ENCODE peak calls at places on chromosomes 11 and 22, in five cellular contexts. Y is SK-N-SH, A is GM23248, J is neural progenitor cell, F is HCT116. T is an unnamed sample.

GRCh38 chr11:106724293-106724892 is 293.9 kb downstream of the GUCY1A2 start:
- DNase-seq in J (no peak), F (no peak), A (peak; percentile 36), Y (no peak), T (no peak)

GRCh38 chr11:44754876-44755552 is 28.3 kb downstream of the TSPAN18 start:
- DNase-seq in Y (peak; percentile 68), F (no peak), J (no peak), A (no peak), T (no peak)

GRCh38 chr22:42160251-42160650 is 29.6 kb upstream of the CYP2D6 start:
- DNase-seq in Y (no peak), F (no peak), J (no peak), A (no peak), T (no peak)

GRCh38 chr11:33634291-33634834 is 66.3 kb downstream of the C11orf91 start:
- DNase-seq in J (no peak), F (peak; percentile 73), A (peak; percentile 88), Y (no peak), T (peak; percentile 88)

GRCh38 chr11:1919428-1920127 is at the start of gene TNNT3:
- DNase-seq in A (peak; percentile 16), F (no peak), Y (peak; percentile 38), J (peak; percentile 22), T (no peak)

GRCh38 chr11:14773755-14774154 is 118.3 kb downstream of the CYP2R1 start:
- DNase-seq in J (peak; percentile 36), A (peak; percentile 13), F (no peak), Y (no peak), T (no peak)

GRCh38 chr22:25623310-25623734 is 58.8 kb downstream of the GRK3 start:
- DNase-seq in A (no peak), F (no peak), Y (no peak), J (no peak), T (no peak)

GRCh38 chr22:48752451-48753380 is 1075.0 kb downstream of the BRD1 start:
- DNase-seq in F (no peak), J (no peak), Y (no peak), A (no peak), T (no peak)

GRCh38 chr11:46463701-46464100 is 72.1 kb upstream of the CHRM4 start:
- DNase-seq in Y (no peak), F (no peak), A (no peak), J (peak; percentile 85), T (no peak)

GRCh38 chr11:122692444-122692843 is 36.9 kb downstream of the UBASH3B start:
- DNase-seq in A (no peak), Y (no peak), J (no peak), F (no peak), T (no peak)

GRCh38 chr22:45263790-45264269 is 20.9 kb upstream of the UPK3A start:
- DNase-seq in J (peak; percentile 80), A (peak; percentile 94), F (peak; percentile 46), Y (peak; percentile 94), T (no peak)

GRCh38 chr11:12827929-12828812 is 153.9 kb downstream of the TEAD1 start:
- DNase-seq in A (peak; percentile 75), Y (no peak), J (peak; percentile 70), F (no peak), T (peak; percentile 69)

GRCh38 chr22:31683181-31684105 is 21.4 kb upstream of the PISD start:
- DNase-seq in Y (no peak), J (no peak), F (no peak), A (peak; percentile 45), T (no peak)

GRCh38 chr11:16966633-16967346 is 47.4 kb downstream of the PLEKHA7 start:
- DNase-seq in J (no peak), A (no peak), Y (no peak), F (no peak), T (no peak)

GRCh38 chr11:28529540-28530410 is 421.6 kb downstream of the METTL15 start:
- DNase-seq in A (peak; percentile 71), F (peak; percentile 37), Y (peak; percentile 32), J (peak; percentile 62), T (peak; percentile 83)

GRCh38 chr11:76742912-76743311 is 40.2 kb upstream of the TSKU start:
- DNase-seq in A (peak; percentile 66), J (no peak), F (no peak), Y (no peak), T (no peak)

GRCh38 chr11:130779943-130780342 is 136.3 kb downstream of the SNX19 start:
- DNase-seq in J (no peak), A (no peak), F (no peak), Y (no peak), T (no peak)

GRCh38 chr11:64233913-64234839 is at the start of gene VEGFB:
- DNase-seq in F (no peak), J (peak; percentile 74), Y (peak; percentile 92), A (peak; percentile 59), T (peak; percentile 69)

GRCh38 chr11:118646393-118646792 is 33.1 kb downstream of the TREH start:
- DNase-seq in A (no peak), Y (no peak), J (no peak), F (no peak), T (no peak)

GRCh38 chr11:66119348-66120133 is 49.5 kb downstream of the PACS1 start:
- DNase-seq in A (peak; percentile 80), F (peak; percentile 55), J (peak; percentile 52), Y (peak; percentile 61), T (peak; percentile 87)

GRCh38 chr11:4038973-4039372 is 55.6 kb upstream of the RRM1 start:
- DNase-seq in Y (no peak), A (peak; percentile 54), F (no peak), J (no peak), T (peak; percentile 11)

GRCh38 chr11:316031-316701 is 2.3 kb downstream of the IFITM1 start:
- DNase-seq in A (peak; percentile 57), Y (peak; percentile 43), J (peak; percentile 50), F (no peak), T (no peak)

GRCh38 chr11:77175021-77175842 is 47.2 kb downstream of the MYO7A start:
- DNase-seq in F (no peak), Y (no peak), A (no peak), J (no peak), T (no peak)

GRCh38 chr11:1667906-1668305 is 29.1 kb upstream of the KRTAP5-6 start:
- DNase-seq in F (no peak), Y (peak; percentile 36), A (no peak), J (no peak), T (no peak)

GRCh38 chr11:118662401-118663271 is 16.8 kb downstream of the TREH start:
- DNase-seq in A (no peak), Y (no peak), F (no peak), J (no peak), T (no peak)

GRCh38 chr11:46277623-46278386 is at the start of gene CREB3L1:
- DNase-seq in A (peak; percentile 59), J (peak; percentile 59), F (no peak), Y (peak; percentile 79), T (no peak)

GRCh38 chr11:8867856-8868705 is 42.9 kb upstream of the AKIP1 start:
- DNase-seq in J (no peak), F (no peak), A (peak; percentile 79), Y (no peak), T (no peak)

GRCh38 chr11:69439127-69439526 is 42.3 kb upstream of the LINC01488 start:
- DNase-seq in J (peak; percentile 68), F (no peak), Y (no peak), A (no peak), T (no peak)
- H3K9ac ChIP-seq in J (no peak overlapping the region), F (no peak overlapping the region), Y (no peak overlapping the region), A (no peak overlapping the region), T (no peak overlapping the region)

GRCh38 chr11:92667446-92668165 is 301.8 kb upstream of the MTNR1B start:
- DNase-seq in Y (no peak), A (no peak), F (no peak), J (peak; percentile 86), T (no peak)
- TF ChIP-seq EZH2phosphoT487 in Y (no peak), A (no peak), F (no peak), J (no peak), T (no peak)

DNA sequence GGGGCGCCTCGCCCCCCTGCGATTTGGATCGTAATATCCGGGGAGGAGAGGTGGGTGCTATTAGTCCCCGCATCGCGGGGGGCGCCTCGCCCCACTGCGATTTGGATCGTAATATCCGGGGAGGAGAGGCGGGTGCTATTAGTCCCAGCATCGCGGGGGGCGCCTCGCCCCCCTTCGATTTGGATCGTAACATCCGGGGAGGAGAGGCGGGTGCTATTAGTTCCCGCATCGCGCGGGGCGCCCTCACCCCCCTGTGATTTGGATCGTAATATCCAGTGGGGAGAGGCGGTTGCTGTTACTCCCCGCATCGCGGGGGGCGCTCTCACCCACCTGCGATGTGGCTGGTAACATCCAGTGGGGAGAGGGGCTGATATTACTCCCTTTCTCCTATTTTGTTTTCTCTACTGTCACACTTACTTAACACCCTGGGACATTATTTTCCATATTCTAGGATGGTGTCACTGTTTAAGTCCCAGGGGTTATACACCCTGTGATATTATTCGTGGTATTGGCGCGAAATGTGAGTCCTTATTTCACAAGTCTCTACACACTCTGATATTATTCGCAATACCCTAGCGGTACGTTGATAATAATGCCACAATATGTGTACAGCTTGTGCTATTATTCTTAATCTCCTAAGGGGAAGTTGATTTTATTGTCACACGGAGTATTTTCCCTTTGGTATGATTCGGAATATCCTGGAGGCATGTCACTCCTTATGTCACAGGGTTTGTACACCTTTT is 57.8 kb upstream of the ALDH3B2 start:
- DNase-seq in A (peak; percentile 7), F (peak; percentile 4), J (peak; percentile 58), Y (peak; percentile 88), T (peak; percentile 32)
- H3K27me3 ChIP-seq in A (peaks cover 12% of the 10 kb centered on the region), F (no peaks in the 10 kb centered on the region), J (no peaks in the 10 kb centered on the region), Y (no peaks in the 10 kb centered on the region), T (peaks cover 13% of the 10 kb centered on the region)

DNA sequence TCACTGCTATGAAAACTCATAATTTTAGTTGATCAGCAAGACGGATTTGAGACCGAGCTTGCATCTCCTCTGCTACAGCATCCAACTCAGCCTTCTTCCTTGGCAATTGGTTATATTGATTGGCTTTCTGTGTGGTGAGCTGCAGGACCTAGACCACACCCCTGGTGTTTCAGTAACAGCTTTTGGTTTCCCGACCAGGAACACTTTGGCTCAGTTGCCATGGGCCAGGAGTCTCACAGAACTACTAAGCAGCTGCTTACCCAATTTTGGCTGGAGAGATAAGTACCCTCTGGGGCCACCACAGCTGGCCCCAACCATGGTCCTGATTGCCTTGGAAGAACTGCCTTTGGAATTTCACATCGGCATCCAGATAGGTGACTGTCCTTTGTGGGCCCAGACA is at the start of gene GLYATL1:
- DNase-seq in F (no peak), J (no peak), Y (no peak), A (no peak), T (no peak)
- H3K9ac ChIP-seq in F (no peak within 1 kb of the TSS), J (no peak within 1 kb of the TSS), Y (no peak within 1 kb of the TSS), A (no peak within 1 kb of the TSS), T (no peak within 1 kb of the TSS)

GRCh38 chr11:104764718-104765045 is 133.6 kb downstream of the CASP12 start:
- DNase-seq in A (no peak), F (no peak), J (no peak), Y (no peak), T (no peak)

GRCh38 chr11:104761511-104761910 is 136.7 kb downstream of the CASP12 start:
- DNase-seq in Y (no peak), J (no peak), A (no peak), F (no peak), T (no peak)

GRCh38 chr11:104763930-104764717 is 134.1 kb downstream of the CASP12 start:
- DNase-seq in J (no peak), A (no peak), F (no peak), Y (no peak), T (no peak)

GRCh38 chr11:104759464-104759863 is 138.8 kb downstream of the CASP12 start:
- DNase-seq in F (no peak), A (no peak), Y (no peak), J (no peak), T (no peak)

DNA sequence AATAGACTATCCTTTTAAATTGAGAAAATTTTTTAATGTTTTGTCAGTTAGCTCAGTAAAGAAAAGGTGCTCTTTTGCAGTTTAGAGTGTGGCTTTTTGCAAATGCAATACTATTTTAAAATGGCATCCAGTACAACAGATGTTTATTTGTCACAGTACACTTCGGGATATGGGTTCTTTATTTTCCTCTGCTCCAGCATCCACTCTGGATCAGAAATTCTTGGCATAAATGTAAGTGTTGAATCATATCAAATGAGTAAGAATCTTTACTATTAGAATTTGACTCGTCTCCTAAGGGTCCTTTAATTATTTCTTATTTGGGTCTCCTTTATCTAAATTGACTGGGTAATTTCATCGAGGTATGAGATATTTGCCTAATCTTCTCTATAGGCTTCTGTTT is 132.9 kb downstream of the CASP12 start:
- DNase-seq in J (no peak), Y (no peak), A (peak; percentile 2), F (no peak), T (peak; percentile 33)
- TF ChIP-seq EZH2phosphoT487 in J (no peak), Y (no peak), A (no peak), F (no peak), T (no peak)

T was measured in PC-3.